ENCODE peak calls at places on chromosomes 16 and 17, in six cellular contexts. One of them, this sample, is unnamed.
A peak's percentile ranks its signal among the peaks of the same experiment; 100 is the strongest.

GRCh38 chr17:78448356-78448993 is 70.0 kb downstream of the PGS1 start:
- DNase-seq in ovary: no peak
- DNase-seq in lung: no peak
- DNase-seq in BE2C: no peak
- DNase-seq in HCT116: no peak
- DNase-seq in AG10803: no peak
- DNase-seq in this sample: no peak

GRCh38 chr17:41835800-41836549 is at the start of gene NT5C3B:
- DNase-seq in ovary: peak; percentile 66
- DNase-seq in lung: peak; percentile 45
- DNase-seq in BE2C: peak; percentile 81
- DNase-seq in HCT116: peak; percentile 7
- DNase-seq in AG10803: peak; percentile 46
- DNase-seq in this sample: no peak

GRCh38 chr16:11233727-11234376 is 22.2 kb downstream of the SOCS1 start:
- DNase-seq in ovary: no peak
- DNase-seq in lung: no peak
- DNase-seq in BE2C: no peak
- DNase-seq in HCT116: no peak
- DNase-seq in AG10803: no peak
- DNase-seq in this sample: no peak

GRCh38 chr17:59623151-59623550 is 3.5 kb downstream of the CLTC start:
- DNase-seq in ovary: no peak
- DNase-seq in lung: no peak
- DNase-seq in BE2C: no peak
- DNase-seq in HCT116: no peak
- DNase-seq in AG10803: no peak
- DNase-seq in this sample: no peak

GRCh38 chr17:34076743-34077631 is 178.1 kb upstream of the CCL2 start:
- DNase-seq in ovary: no peak
- DNase-seq in lung: no peak
- DNase-seq in BE2C: no peak
- DNase-seq in HCT116: no peak
- DNase-seq in AG10803: no peak
- DNase-seq in this sample: no peak

GRCh38 chr17:51056813-51057510 is 63.7 kb downstream of the SPAG9 start:
- DNase-seq in ovary: peak; percentile 22
- DNase-seq in lung: no peak
- DNase-seq in BE2C: peak; percentile 44
- DNase-seq in HCT116: peak; percentile 32
- DNase-seq in AG10803: peak; percentile 97
- DNase-seq in this sample: no peak

GRCh38 chr16:85141491-85142128 is 29.3 kb upstream of the CIBAR2 start:
- DNase-seq in ovary: no peak
- DNase-seq in lung: no peak
- DNase-seq in BE2C: no peak
- DNase-seq in HCT116: no peak
- DNase-seq in AG10803: no peak
- DNase-seq in this sample: no peak

GRCh38 chr17:81402530-81402941 is 7.3 kb downstream of the BAHCC1 start:
- DNase-seq in ovary: no peak
- DNase-seq in lung: no peak
- DNase-seq in BE2C: no peak
- DNase-seq in HCT116: no peak
- DNase-seq in AG10803: no peak
- DNase-seq in this sample: no peak

GRCh38 chr17:29594441-29595090 is 1.6 kb downstream of the ANKRD13B start:
- DNase-seq in ovary: peak; percentile 14
- DNase-seq in lung: no peak
- DNase-seq in BE2C: no peak
- DNase-seq in HCT116: no peak
- DNase-seq in AG10803: no peak
- DNase-seq in this sample: no peak

GRCh38 chr17:73247728-73248127 is 14.0 kb downstream of the CPSF4L start:
- DNase-seq in ovary: no peak
- DNase-seq in lung: no peak
- DNase-seq in BE2C: no peak
- DNase-seq in HCT116: no peak
- DNase-seq in AG10803: peak; percentile 19
- DNase-seq in this sample: no peak
- TF ChIP-seq CTCF in ovary: no peak
- TF ChIP-seq CTCF in lung: no peak
- TF ChIP-seq CTCF in BE2C: peak; percentile 9
- TF ChIP-seq CTCF in HCT116: peak; percentile 39
- TF ChIP-seq CTCF in AG10803: peak; percentile 38
- TF ChIP-seq CTCF in this sample: no peak

DNA sequence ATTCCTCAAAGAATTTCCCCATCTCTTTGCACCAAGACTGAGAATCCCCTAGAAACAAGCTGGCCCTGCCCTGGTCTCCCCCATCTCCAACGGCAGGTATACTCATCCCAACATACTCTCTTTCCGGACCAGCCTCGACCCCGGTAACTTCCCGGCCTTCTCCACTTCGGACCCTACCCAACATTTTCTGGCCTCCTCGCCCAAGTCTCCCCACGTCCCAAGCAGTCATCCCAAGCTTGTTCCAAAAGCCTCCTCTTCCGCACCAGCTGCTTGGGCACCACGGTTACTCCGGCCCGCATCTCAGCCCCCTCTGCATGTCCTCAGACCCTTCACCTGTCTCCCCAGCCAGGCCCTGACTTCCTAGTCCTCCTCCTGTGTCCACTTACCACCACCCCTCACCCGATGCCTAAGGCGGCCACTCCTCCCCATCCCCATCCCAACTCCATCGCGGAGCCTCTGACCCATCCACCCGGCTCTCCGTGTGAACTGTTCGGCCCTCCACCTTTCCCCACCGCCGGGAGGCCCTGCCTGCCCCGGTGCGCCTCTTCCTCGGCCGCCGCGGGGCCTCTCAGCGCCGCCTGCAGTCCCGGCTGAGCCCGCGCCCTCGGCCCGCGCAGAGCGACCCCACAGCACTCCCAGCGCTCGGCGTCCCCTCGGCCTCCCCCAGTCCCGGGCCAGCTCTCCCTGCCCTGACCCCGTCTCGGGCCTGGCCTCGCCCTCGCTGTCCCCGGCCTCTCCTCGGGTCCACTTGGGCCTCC is 993 bp downstream of the PITPNA start:
- DNase-seq in ovary: no peak
- DNase-seq in lung: no peak
- DNase-seq in BE2C: no peak
- DNase-seq in HCT116: no peak
- DNase-seq in AG10803: no peak
- DNase-seq in this sample: no peak
- TF ChIP-seq CTCF in ovary: peak; percentile 25
- TF ChIP-seq CTCF in lung: no peak
- TF ChIP-seq CTCF in BE2C: no peak
- TF ChIP-seq CTCF in HCT116: no peak
- TF ChIP-seq CTCF in AG10803: no peak
- TF ChIP-seq CTCF in this sample: peak; percentile 39

GRCh38 chr16:67150058-67150832 is 553 bp downstream of the B3GNT9 start:
- DNase-seq in ovary: peak; percentile 73
- DNase-seq in lung: no peak
- DNase-seq in BE2C: peak; percentile 72
- DNase-seq in HCT116: no peak
- DNase-seq in AG10803: peak; percentile 67
- DNase-seq in this sample: no peak
- TF ChIP-seq CTCF in ovary: no peak
- TF ChIP-seq CTCF in lung: no peak
- TF ChIP-seq CTCF in BE2C: peak; percentile 21
- TF ChIP-seq CTCF in HCT116: no peak
- TF ChIP-seq CTCF in AG10803: peak; percentile 8
- TF ChIP-seq CTCF in this sample: peak; percentile 52

DNA sequence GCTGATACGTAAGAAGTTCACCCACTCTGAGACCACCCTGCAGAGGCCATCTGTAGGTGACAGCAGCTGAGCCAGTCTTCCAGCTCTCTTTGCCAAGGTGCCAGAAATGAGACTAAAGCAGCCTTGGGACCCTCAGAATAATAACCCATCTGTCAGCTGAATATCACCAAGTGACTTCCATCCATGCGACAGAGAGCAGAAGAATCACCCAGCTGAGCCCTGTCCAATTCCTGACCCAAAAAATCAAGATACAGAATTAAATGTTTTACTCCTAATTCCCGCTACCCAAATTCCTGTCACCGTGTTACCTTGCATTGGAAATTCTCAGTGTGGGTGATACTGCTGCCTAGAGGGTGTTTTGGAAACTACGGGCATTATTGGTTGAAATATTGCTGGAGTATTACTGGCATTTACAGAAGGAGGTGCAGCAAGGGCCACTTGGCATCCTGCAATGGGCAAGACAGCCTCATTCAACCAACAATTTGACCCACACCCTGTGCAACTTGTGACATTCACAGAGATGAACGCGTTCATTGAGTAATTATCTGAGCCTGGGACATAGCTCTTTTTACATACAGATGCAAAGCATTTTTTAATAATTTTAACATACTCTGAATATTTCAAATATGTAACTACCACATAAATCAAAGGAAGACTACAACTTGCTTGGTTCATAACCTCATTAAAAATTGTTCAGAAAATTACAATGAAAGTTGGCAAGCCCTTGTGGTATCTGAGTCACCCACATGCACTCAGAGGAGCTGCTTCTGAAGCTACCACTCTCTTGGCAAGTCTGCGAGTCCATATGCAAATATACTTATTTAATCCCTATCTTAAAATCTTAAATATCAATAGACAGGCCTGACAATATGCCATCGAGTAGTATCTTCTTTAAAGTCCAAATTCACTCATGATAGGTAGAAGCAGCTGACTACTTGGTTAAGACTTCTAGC is 126.6 kb downstream of the C16orf95 start:
- DNase-seq in ovary: no peak
- DNase-seq in lung: no peak
- DNase-seq in BE2C: no peak
- DNase-seq in HCT116: peak; percentile 10
- DNase-seq in AG10803: peak; percentile 47
- DNase-seq in this sample: no peak
- TF ChIP-seq CTCF in ovary: no peak
- TF ChIP-seq CTCF in lung: no peak
- TF ChIP-seq CTCF in BE2C: peak; percentile 20
- TF ChIP-seq CTCF in HCT116: peak; percentile 66
- TF ChIP-seq CTCF in AG10803: no peak
- TF ChIP-seq CTCF in this sample: peak; percentile 50

GRCh38 chr16:29842732-29843346 is 20.2 kb downstream of the CDIPT start:
- DNase-seq in ovary: no peak
- DNase-seq in lung: no peak
- DNase-seq in BE2C: no peak
- DNase-seq in HCT116: no peak
- DNase-seq in AG10803: no peak
- DNase-seq in this sample: no peak
- TF ChIP-seq CTCF in ovary: no peak
- TF ChIP-seq CTCF in lung: no peak
- TF ChIP-seq CTCF in BE2C: peak; percentile 34
- TF ChIP-seq CTCF in HCT116: no peak
- TF ChIP-seq CTCF in AG10803: no peak
- TF ChIP-seq CTCF in this sample: no peak

This sample was measured in type B pancreatic cell.